ENCODE peak calls at places on chromosomes 11 and 22, in nine cellular contexts. Z is brain pericyte, G is lower leg skin, A is IMR-90, Y is GM19239, H is neural crest cell, L is anterior cingulate cortex, R is GM23338, M is dorsolateral prefrontal cortex. C is an unnamed sample.

GRCh38 chr11:74755395-74755995 is 6.8 kb downstream of the RNF169 start:
- DNase-seq in Z (no peak), G (no peak), A (peak), Y (no peak), H (no peak), L (no peak), R (peak), M (no peak), C (no peak)

GRCh38 chr11:44574620-44575287 is 9.3 kb downstream of the CD82 start:
- DNase-seq in Z (no peak), G (no peak), A (peak), Y (no peak), H (no peak), L (no peak), R (no peak), M (no peak), C (no peak)

GRCh38 chr11:33861366-33861765 is 30.5 kb downstream of the LMO2 start:
- DNase-seq in Z (no peak), G (peak), A (no peak), Y (no peak), H (no peak), L (no peak), R (no peak), M (peak), C (no peak)

GRCh38 chr11:120168960-120169681 is 31.2 kb upstream of the TRIM29 start:
- DNase-seq in Z (no peak), G (peak), A (peak), Y (peak), H (peak), L (peak), R (peak), M (no peak), C (peak)

GRCh38 chr11:24134879-24135588 is 361.8 kb upstream of the LUZP2 start:
- DNase-seq in Z (no peak), G (no peak), A (no peak), Y (no peak), H (no peak), L (no peak), R (no peak), M (no peak), C (no peak)

GRCh38 chr11:68340784-68341556 is 28.6 kb downstream of the LRP5 start:
- DNase-seq in Z (no peak), G (no peak), A (no peak), Y (no peak), H (no peak), L (no peak), R (no peak), M (no peak), C (no peak)

GRCh38 chr11:44893250-44894216 is 57.1 kb downstream of the TP53I11 start:
- DNase-seq in Z (no peak), G (no peak), A (no peak), Y (no peak), H (no peak), L (peak), R (no peak), M (peak), C (no peak)

GRCh38 chr11:117010808-117011540 is 87.3 kb downstream of the SIK3 start:
- DNase-seq in Z (no peak), G (no peak), A (peak), Y (no peak), H (no peak), L (no peak), R (no peak), M (no peak), C (no peak)

GRCh38 chr22:36103891-36104290 is 56.7 kb downstream of the APOL3 start:
- DNase-seq in Z (no peak), G (no peak), A (no peak), Y (no peak), H (no peak), L (no peak), R (no peak), M (no peak), C (no peak)

GRCh38 chr11:35029979-35030378 is 109.0 kb upstream of the CD44 start:
- DNase-seq in Z (no peak), G (no peak), A (peak), Y (no peak), H (no peak), L (no peak), R (peak), M (no peak), C (no peak)

GRCh38 chr11:131612576-131612975 is 242.2 kb downstream of the NTM start:
- DNase-seq in Z (no peak), G (no peak), A (no peak), Y (no peak), H (no peak), L (no peak), R (no peak), M (no peak), C (no peak)

GRCh38 chr11:117345039-117345438 is 17.4 kb downstream of the CEP164 start:
- DNase-seq in Z (no peak), G (no peak), A (peak), Y (no peak), H (no peak), L (no peak), R (no peak), M (no peak), C (no peak)

GRCh38 chr11:120168108-120168959 is 30.4 kb upstream of the TRIM29 start:
- DNase-seq in Z (no peak), G (peak), A (peak), Y (no peak), H (no peak), L (no peak), R (no peak), M (no peak), C (no peak)

GRCh38 chr11:8192896-8193209 is 24.0 kb upstream of the RIC3 start:
- DNase-seq in Z (no peak), G (no peak), A (no peak), Y (no peak), H (no peak), L (no peak), R (no peak), M (no peak), C (no peak)

GRCh38 chr22:20243176-20243544 is 25.0 kb downstream of the RTN4R start:
- DNase-seq in Z (no peak), G (no peak), A (no peak), Y (no peak), H (no peak), L (no peak), R (no peak), M (no peak), C (no peak)

GRCh38 chr22:44697423-44698179 is 4.4 kb upstream of the PRR5 start:
- DNase-seq in Z (no peak), G (peak), A (peak), Y (peak), H (peak), L (peak), R (peak), M (peak), C (peak)

GRCh38 chr11:94934362-94934761 is 39.0 kb downstream of the CWC15 start:
- DNase-seq in Z (peak), G (no peak), A (peak), Y (no peak), H (no peak), L (peak), R (peak), M (peak), C (no peak)

GRCh38 chr11:113684558-113684957 is 21.6 kb downstream of the TMPRSS5 start:
- DNase-seq in Z (no peak), G (no peak), A (no peak), Y (no peak), H (no peak), L (no peak), R (no peak), M (no peak), C (no peak)

GRCh38 chr22:23511627-23512347 is 68.3 kb downstream of the IGLL1 start:
- DNase-seq in Z (no peak), G (no peak), A (no peak), Y (no peak), H (no peak), L (no peak), R (no peak), M (no peak), C (no peak)

GRCh38 chr22:19085233-19086043 is 36.8 kb downstream of the DGCR2 start:
- DNase-seq in Z (no peak), G (peak), A (peak), Y (peak), H (peak), L (no peak), R (peak), M (no peak), C (peak)

GRCh38 chr11:123382555-123383074 is 47.5 kb upstream of the GRAMD1B start:
- DNase-seq in Z (no peak), G (no peak), A (no peak), Y (no peak), H (no peak), L (no peak), R (no peak), M (no peak), C (no peak)

GRCh38 chr11:36002196-36002595 is 58.3 kb downstream of the LDLRAD3 start:
- DNase-seq in Z (no peak), G (no peak), A (no peak), Y (no peak), H (peak), L (peak), R (peak), M (no peak), C (no peak)

GRCh38 chr11:69427906-69428880 is 53.3 kb upstream of the LINC01488 start:
- DNase-seq in Z (no peak), G (no peak), A (no peak), Y (no peak), H (no peak), L (no peak), R (no peak), M (no peak), C (no peak)

GRCh38 chr22:35368386-35368785 is 12.5 kb upstream of the HMOX1 start:
- DNase-seq in Z (no peak), G (no peak), A (no peak), Y (no peak), H (no peak), L (no peak), R (no peak), M (no peak), C (no peak)